ENCODE peak calls at places on chromosomes 16 and 17, in seven cellular contexts. N, R, Z, B, A, S and K are unnamed samples.
A peak's percentile ranks its signal among the peaks of the same experiment; 100 is the strongest.

GRCh38 chr17:80259642-80260535 is 763 bp upstream of the RNF213 start:
- DNase-seq in N (peak; percentile 37), R (peak; percentile 74), Z (peak; percentile 79), B (peak; percentile 68), A (no peak), S (peak; percentile 73), K (peak; percentile 85)

GRCh38 chr17:41486809-41487530 is 2.7 kb downstream of the KRT36 start:
- DNase-seq in N (no peak), R (no peak), Z (no peak), B (no peak), A (no peak), S (peak; percentile 68), K (no peak)

GRCh38 chr17:2049333-2050245 is 5.3 kb upstream of the HIC1 start:
- DNase-seq in N (peak; percentile 78), R (peak; percentile 91), Z (peak; percentile 89), B (peak; percentile 76), A (no peak), S (peak; percentile 90), K (peak; percentile 75)

GRCh38 chr16:87806608-87807546 is 41.1 kb upstream of the KLHDC4 start:
- DNase-seq in N (peak; percentile 53), R (peak; percentile 85), Z (peak; percentile 58), B (peak; percentile 90), A (peak; percentile 75), S (peak; percentile 62), K (peak; percentile 86)

GRCh38 chr16:47644166-47644565 is 183.0 kb downstream of the PHKB start:
- DNase-seq in N (no peak), R (peak; percentile 56), Z (no peak), B (peak; percentile 91), A (no peak), S (no peak), K (peak; percentile 44)

GRCh38 chr16:81431554-81432353 is 12.9 kb upstream of the CMIP start:
- DNase-seq in N (no peak), R (no peak), Z (no peak), B (peak; percentile 85), A (no peak), S (no peak), K (peak; percentile 80)

GRCh38 chr16:59645194-59645593 is 911.1 kb upstream of the GOT2 start:
- DNase-seq in N (no peak), R (no peak), Z (no peak), B (no peak), A (no peak), S (no peak), K (no peak)

GRCh38 chr16:3171855-3172593 is 16.0 kb upstream of the OR1F1 start:
- DNase-seq in N (no peak), R (peak; percentile 78), Z (no peak), B (peak; percentile 72), A (no peak), S (no peak), K (peak; percentile 78)

GRCh38 chr16:66335704-66336329 is 30.7 kb upstream of the CDH5 start:
- DNase-seq in N (no peak), R (peak; percentile 89), Z (no peak), B (peak; percentile 75), A (no peak), S (peak; percentile 18), K (no peak)

GRCh38 chr17:3766783-3767182 is 34.2 kb downstream of the ITGAE start:
- DNase-seq in N (no peak), R (no peak), Z (peak; percentile 36), B (no peak), A (no peak), S (no peak), K (no peak)

GRCh38 chr17:75896360-75897075 is at the start of gene TRIM65:
- DNase-seq in N (peak; percentile 76), R (peak; percentile 82), Z (peak; percentile 76), B (peak; percentile 75), A (no peak), S (peak; percentile 88), K (peak; percentile 85)

GRCh38 chr16:62254847-62255246 is 218.6 kb upstream of the CDH8 start:
- DNase-seq in N (no peak), R (peak; percentile 18), Z (no peak), B (no peak), A (no peak), S (no peak), K (no peak)

GRCh38 chr16:88437367-88437964 is 15.6 kb upstream of the ZFPM1 start:
- DNase-seq in N (peak; percentile 61), R (peak; percentile 58), Z (peak; percentile 62), B (peak; percentile 17), A (no peak), S (peak; percentile 63), K (no peak)

GRCh38 chr17:17342242-17342945 is 39.2 kb downstream of the NT5M start:
- DNase-seq in N (no peak), R (no peak), Z (no peak), B (no peak), A (no peak), S (no peak), K (no peak)

GRCh38 chr17:75352079-75352569 is 53.4 kb downstream of the GRB2 start:
- DNase-seq in N (no peak), R (no peak), Z (no peak), B (peak; percentile 44), A (peak; percentile 54), S (no peak), K (no peak)

GRCh38 chr16:15907863-15908478 is 19.6 kb upstream of the CEP20 start:
- DNase-seq in N (no peak), R (peak; percentile 39), Z (peak; percentile 11), B (peak; percentile 30), A (no peak), S (peak; percentile 50), K (peak; percentile 50)

GRCh38 chr16:142405-142804 is 3.9 kb upstream of the NPRL3 start:
- DNase-seq in N (no peak), R (no peak), Z (no peak), B (no peak), A (no peak), S (no peak), K (no peak)

GRCh38 chr16:5642470-5642869 is 544.9 kb upstream of the EEF2KMT start:
- DNase-seq in N (no peak), R (no peak), Z (no peak), B (no peak), A (no peak), S (no peak), K (no peak)

GRCh38 chr17:82970818-82971610 is 108.4 kb upstream of the METRNL start:
- DNase-seq in N (no peak), R (no peak), Z (no peak), B (no peak), A (no peak), S (no peak), K (no peak)

GRCh38 chr17:38562215-38562569 is 43.6 kb downstream of the SRCIN1 start:
- DNase-seq in N (no peak), R (no peak), Z (no peak), B (no peak), A (no peak), S (no peak), K (no peak)

GRCh38 chr17:43994272-43995149 is 9.9 kb upstream of the NAGS start:
- DNase-seq in N (peak; percentile 35), R (peak; percentile 66), Z (peak; percentile 63), B (peak; percentile 33), A (no peak), S (peak; percentile 60), K (peak; percentile 74)

GRCh38 chr16:60127196-60127595 is 1393.1 kb upstream of the GOT2 start:
- DNase-seq in N (no peak), R (peak; percentile 81), Z (no peak), B (no peak), A (no peak), S (no peak), K (no peak)

GRCh38 chr16:81604960-81605383 is 160.4 kb downstream of the CMIP start:
- DNase-seq in N (no peak), R (no peak), Z (no peak), B (peak; percentile 90), A (peak; percentile 56), S (no peak), K (no peak)

GRCh38 chr17:4477286-4477791 is 21.3 kb upstream of the SPNS2 start:
- DNase-seq in N (no peak), R (no peak), Z (no peak), B (peak; percentile 6), A (peak; percentile 43), S (no peak), K (no peak)

GRCh38 chr17:17877548-17878358 is 41.0 kb upstream of the SREBF1 start:
- DNase-seq in N (peak; percentile 30), R (peak; percentile 73), Z (no peak), B (peak; percentile 95), A (no peak), S (peak; percentile 55), K (peak; percentile 82)

GRCh38 chr17:72191901-72192300 is 71.1 kb downstream of the SOX9 start:
- DNase-seq in N (no peak), R (no peak), Z (no peak), B (no peak), A (no peak), S (no peak), K (no peak)

GRCh38 chr17:42288985-42289862 is 926 bp downstream of the STAT5A start:
- DNase-seq in N (no peak), R (no peak), Z (peak; percentile 71), B (no peak), A (no peak), S (peak; percentile 68), K (no peak)

DNA sequence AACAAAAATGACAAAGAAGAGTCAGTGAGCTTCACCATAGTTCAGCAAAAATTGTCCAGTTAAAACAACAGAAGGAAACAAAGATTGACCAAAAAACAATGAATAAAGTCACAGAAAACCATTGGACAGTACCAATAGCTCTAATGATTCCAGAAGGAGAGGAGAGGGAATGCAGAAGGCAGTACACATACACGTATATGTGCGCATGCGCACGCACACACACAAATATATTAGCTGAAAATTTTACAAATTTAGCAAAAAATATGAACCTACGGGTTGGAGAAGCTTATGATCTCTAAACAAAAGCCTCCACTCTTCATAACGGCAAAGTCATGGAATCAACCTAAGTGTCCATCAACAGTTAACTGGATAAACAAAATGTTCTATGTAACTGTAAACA is 120.3 kb upstream of the MON1B start:
- DNase-seq in N (no peak), R (no peak), Z (no peak), B (no peak), A (no peak), S (no peak), K (no peak)
- H3K4me3 ChIP-seq in N (no peak overlapping the region), R (no peak overlapping the region), Z (no peak overlapping the region), B (no peak overlapping the region), A (no peak overlapping the region), S (no peak overlapping the region), K (no peak overlapping the region)

GRCh38 chr17:28447396-28447760 is 26.1 kb upstream of the SLC13A2 start:
- DNase-seq in N (no peak), R (no peak), Z (no peak), B (no peak), A (no peak), S (no peak), K (no peak)
- H3K27me3 ChIP-seq in N (no peaks in the 10 kb centered on the region), R (peaks cover 24% of the 10 kb centered on the region), Z (no peaks in the 10 kb centered on the region), B (no peaks in the 10 kb centered on the region), A (no peaks in the 10 kb centered on the region), S (no peaks in the 10 kb centered on the region), K (peaks cover 13% of the 10 kb centered on the region)

DNA sequence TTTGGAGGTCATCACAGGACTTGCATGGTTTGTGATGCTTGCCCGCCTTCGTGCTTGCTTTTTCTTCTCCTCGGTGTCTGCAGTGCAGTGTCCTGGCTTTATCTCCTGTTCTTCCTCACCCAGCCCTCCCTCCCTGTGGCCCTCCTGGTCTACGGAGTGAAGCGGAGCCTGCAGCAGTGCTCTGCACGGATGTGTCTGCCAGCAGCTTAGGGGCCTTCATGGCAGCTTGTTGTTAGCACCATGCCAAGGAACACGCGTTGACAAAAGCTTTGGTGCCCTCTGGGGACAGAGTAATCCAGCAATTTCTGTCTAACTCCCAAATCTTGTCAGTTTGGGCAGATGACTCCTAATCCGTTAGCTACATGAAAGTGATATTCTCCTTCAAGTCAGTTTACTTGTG is 9.9 kb downstream of the DHODH start:
- DNase-seq in N (no peak), R (no peak), Z (no peak), B (no peak), A (no peak), S (no peak), K (no peak)
- H3K4me3 ChIP-seq in N (no peak overlapping the region), R (no peak overlapping the region), Z (no peak overlapping the region), B (no peak overlapping the region), A (no peak overlapping the region), S (no peak overlapping the region), K (no peak overlapping the region)

GRCh38 chr17:49967205-49967604 is 1.8 kb upstream of the DLX4 start:
- DNase-seq in N (no peak), R (no peak), Z (no peak), B (no peak), A (no peak), S (no peak), K (no peak)
- H3K27me3 ChIP-seq in N (peaks cover 100% of the 10 kb centered on the region), R (peaks cover 92% of the 10 kb centered on the region), Z (peaks cover 83% of the 10 kb centered on the region), B (peaks cover 95% of the 10 kb centered on the region), A (peaks cover 97% of the 10 kb centered on the region), S (peaks cover 100% of the 10 kb centered on the region), K (no peaks in the 10 kb centered on the region)